ENCODE peak calls at places on chromosomes 7 and 10, in ten cellular contexts. R is RWPE1, Z is neural progenitor cell, S is transverse colon, L is PC-3, C is endothelial cell, X is right lobe of liver, Q is choroid plexus epithelial cell, Y is A549, A is HFFc6. V is an unnamed sample.

GRCh38 chr7:143380264-143380645 is 890 bp upstream of the ZYX start:
- DNase-seq in R (peak), Z (peak), S (peak), L (peak), C (peak), X (peak), Q (peak), Y (peak), A (peak), V (peak)

GRCh38 chr7:4799508-4800268 is 24.3 kb downstream of the AP5Z1 start:
- DNase-seq in R (peak), Z (no peak), S (no peak), L (no peak), C (no peak), X (no peak), Q (no peak), Y (no peak), A (no peak), V (no peak)

GRCh38 chr10:118259288-118259906 is 82.7 kb downstream of the FAM204A start:
- DNase-seq in R (peak), Z (peak), S (peak), L (peak), C (peak), X (no peak), Q (peak), Y (peak), A (no peak), V (no peak)

GRCh38 chr10:31467791-31468535 is 148.9 kb downstream of the ZEB1 start:
- DNase-seq in R (no peak), Z (peak), S (peak), L (peak), C (no peak), X (peak), Q (peak), Y (peak), A (no peak), V (no peak)

GRCh38 chr10:110527731-110528171 is 30.0 kb downstream of the DUSP5 start:
- DNase-seq in R (no peak), Z (no peak), S (no peak), L (no peak), C (no peak), X (no peak), Q (peak), Y (no peak), A (no peak), V (no peak)

GRCh38 chr7:112646787-112647186 is 143.4 kb downstream of the TMEM168 start:
- DNase-seq in R (no peak), Z (peak), S (no peak), L (no peak), C (no peak), X (no peak), Q (no peak), Y (no peak), A (no peak), V (no peak)

GRCh38 chr10:47244560-47245500 is 55.2 kb upstream of the GDF10 start:
- DNase-seq in R (no peak), Z (no peak), S (peak), L (no peak), C (no peak), X (no peak), Q (peak), Y (no peak), A (no peak), V (no peak)

GRCh38 chr7:75756340-75757297 is 15.4 kb downstream of the CCL26 start:
- DNase-seq in R (peak), Z (peak), S (no peak), L (peak), C (peak), X (no peak), Q (peak), Y (peak), A (no peak), V (no peak)

GRCh38 chr10:87750001-87750651 is 67.9 kb downstream of the ATAD1 start:
- DNase-seq in R (no peak), Z (peak), S (no peak), L (no peak), C (no peak), X (no peak), Q (peak), Y (no peak), A (peak), V (peak)

GRCh38 chr7:135770139-135770710 is 21.6 kb upstream of the FAM180A start:
- DNase-seq in R (no peak), Z (no peak), S (no peak), L (no peak), C (no peak), X (no peak), Q (peak), Y (no peak), A (no peak), V (no peak)

DNA sequence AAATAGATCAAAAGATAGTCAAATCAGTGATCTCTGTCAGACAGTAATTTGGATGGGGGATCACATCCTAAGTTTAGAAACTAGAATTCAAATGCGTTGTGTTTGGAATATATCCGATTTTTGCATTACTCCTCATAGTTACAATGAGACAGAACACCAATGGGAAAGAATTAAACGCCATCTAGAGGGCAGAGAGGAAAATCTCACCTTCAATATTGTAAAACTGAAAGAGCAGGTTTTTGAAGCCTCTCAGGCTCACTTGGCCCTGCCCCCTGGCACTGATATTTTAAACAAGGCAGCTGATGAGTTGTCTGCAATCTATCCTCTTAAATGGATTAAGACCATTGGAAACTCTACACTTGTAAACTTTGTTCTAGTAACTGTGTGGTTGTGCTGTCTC is 17.7 kb downstream of the FRG2B start:
- DNase-seq in R (peak), Z (no peak), S (no peak), L (peak), C (no peak), X (no peak), Q (peak), Y (peak), A (peak), V (no peak)
- TF ChIP-seq CTCF in R (peak), Z (peak), S (peak), L (peak), C (peak), X (peak), Q (peak), Y (peak), A (peak), V (peak)

GRCh38 chr10:102610499-102610898 is 33.8 kb upstream of the TRIM8 start:
- DNase-seq in R (no peak), Z (no peak), S (no peak), L (peak), C (no peak), X (no peak), Q (no peak), Y (no peak), A (no peak), V (no peak)

GRCh38 chr10:102611514-102612095 is 32.7 kb upstream of the TRIM8 start:
- DNase-seq in R (peak), Z (no peak), S (no peak), L (peak), C (no peak), X (peak), Q (no peak), Y (no peak), A (peak), V (no peak)

GRCh38 chr10:102605712-102606111 is 38.6 kb upstream of the TRIM8 start:
- DNase-seq in R (no peak), Z (no peak), S (no peak), L (peak), C (no peak), X (no peak), Q (no peak), Y (no peak), A (peak), V (no peak)

GRCh38 chr10:102604379-102604960 is 39.8 kb upstream of the TRIM8 start:
- DNase-seq in R (peak), Z (no peak), S (no peak), L (peak), C (no peak), X (no peak), Q (peak), Y (peak), A (peak), V (no peak)

DNA sequence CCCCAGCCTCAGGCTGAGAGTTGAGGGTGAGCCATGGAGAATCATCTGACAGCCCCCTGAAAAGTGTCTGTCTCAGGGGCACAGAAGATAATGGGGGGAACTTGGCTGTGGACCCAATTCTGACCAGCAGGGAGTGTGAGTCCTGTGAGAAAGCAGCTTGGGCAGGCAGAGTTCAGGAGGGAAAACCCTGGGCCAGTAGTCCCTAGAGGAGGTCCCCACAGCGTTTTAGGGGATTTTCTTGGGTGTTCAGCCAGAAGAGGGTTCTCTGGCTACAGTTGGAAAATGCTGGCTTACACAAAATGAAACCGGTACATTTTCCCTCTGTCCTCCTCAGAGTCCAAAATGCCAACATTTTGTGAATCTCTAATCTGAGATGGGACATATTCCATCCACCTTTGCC is 35.8 kb upstream of the TRIM8 start:
- DNase-seq in R (no peak), Z (no peak), S (no peak), L (no peak), C (no peak), X (no peak), Q (no peak), Y (no peak), A (no peak), V (no peak)
- TF ChIP-seq CTCF in R (no peak), Z (peak), S (no peak), L (no peak), C (no peak), X (no peak), Q (no peak), Y (no peak), A (peak), V (no peak)

GRCh38 chr7:2519119-2519930 is at the start of gene LFNG:
- DNase-seq in R (peak), Z (peak), S (peak), L (peak), C (peak), X (peak), Q (peak), Y (peak), A (peak), V (no peak)
- TF ChIP-seq CTCF in R (no peak), Z (no peak), S (no peak), L (no peak), C (no peak), X (no peak), Q (no peak), Y (no peak), A (no peak), V (no peak)

DNA sequence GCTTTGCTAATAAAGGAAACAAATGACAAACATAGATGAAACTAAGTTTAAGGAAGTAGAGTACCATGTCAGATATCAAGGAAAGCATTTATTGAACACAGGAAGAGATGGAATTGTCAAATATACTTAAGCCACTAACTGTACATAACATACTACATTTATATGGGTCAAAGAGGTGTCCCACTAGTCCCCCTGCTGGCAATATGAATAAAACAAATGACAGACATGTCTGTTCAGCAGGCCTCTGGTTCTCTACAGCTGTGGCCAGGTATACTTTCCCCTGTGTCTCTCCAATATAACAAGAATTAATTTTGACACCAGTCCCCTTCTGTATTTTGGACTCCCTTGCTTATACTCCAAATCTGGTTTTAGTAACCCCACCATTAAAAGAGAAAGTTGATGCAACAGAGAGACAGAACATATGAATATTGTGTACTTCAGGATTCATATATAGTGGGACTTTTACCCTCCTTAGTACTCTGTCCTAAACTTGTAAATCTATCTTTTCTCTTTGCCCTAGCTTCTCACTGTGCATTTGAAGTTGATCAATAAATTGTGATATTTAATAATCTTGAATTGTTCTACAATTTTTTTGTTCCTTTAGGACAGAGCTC is 42.9 kb downstream of the CD36 start:
- DNase-seq in R (peak), Z (no peak), S (no peak), L (peak), C (peak), X (no peak), Q (peak), Y (peak), A (peak), V (peak)
- TF ChIP-seq CTCF in R (peak), Z (peak), S (peak), L (peak), C (no peak), X (peak), Q (peak), Y (peak), A (peak), V (peak)

DNA sequence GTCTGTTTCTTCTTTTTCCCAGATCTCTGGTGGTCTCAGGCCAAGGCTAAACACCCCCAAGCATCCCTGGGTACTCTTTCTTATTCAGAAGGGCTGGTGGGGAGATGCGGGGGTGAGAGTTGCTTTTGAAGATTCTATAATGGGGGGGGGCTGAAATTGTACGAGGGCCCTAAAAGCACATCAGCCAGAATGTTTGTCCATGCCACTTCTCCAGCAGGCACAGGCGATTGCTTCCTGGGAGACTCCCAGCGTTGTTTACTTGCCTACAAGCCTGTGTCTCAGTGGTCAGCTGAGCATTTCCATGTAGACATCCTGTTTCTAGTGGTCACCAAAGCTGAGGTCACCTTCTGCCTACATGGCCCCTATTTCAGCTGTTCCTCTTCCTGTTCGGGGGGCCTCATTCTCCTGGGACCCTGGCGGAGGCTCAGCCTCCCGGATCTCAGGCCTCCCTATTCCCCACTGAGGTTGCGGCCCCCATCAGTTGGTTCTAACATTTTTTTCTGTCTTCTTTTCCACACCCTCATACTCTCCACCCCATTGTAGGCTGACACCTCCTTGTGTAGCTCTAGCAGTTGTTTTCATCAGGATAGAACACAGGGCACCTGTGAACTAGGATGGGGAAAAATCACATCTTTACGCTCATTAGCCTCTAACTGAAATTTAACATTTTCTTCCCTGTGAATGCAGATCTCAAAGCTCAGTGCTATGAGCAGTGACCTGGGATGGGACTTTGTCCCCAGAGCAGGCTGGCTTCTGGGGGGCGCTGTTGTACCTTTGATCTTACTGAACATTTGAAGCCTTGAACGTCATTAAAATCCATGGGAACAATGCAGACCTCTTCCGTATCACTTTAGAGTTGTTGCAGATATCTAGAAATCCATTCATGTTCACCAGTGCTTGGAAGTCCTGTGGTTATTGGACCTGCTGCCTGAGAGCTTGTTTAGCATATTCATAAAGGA is 286.5 kb downstream of the GLRX3 start:
- DNase-seq in R (no peak), Z (no peak), S (no peak), L (no peak), C (no peak), X (no peak), Q (no peak), Y (no peak), A (no peak), V (no peak)
- TF ChIP-seq CTCF in R (no peak), Z (peak), S (no peak), L (no peak), C (no peak), X (no peak), Q (no peak), Y (no peak), A (no peak), V (no peak)

GRCh38 chr10:127802532-127803055 is 65.6 kb downstream of the FOXI2 start:
- DNase-seq in R (no peak), Z (peak), S (no peak), L (peak), C (no peak), X (no peak), Q (no peak), Y (no peak), A (no peak), V (no peak)

GRCh38 chr10:127801302-127801701 is 64.3 kb downstream of the FOXI2 start:
- DNase-seq in R (no peak), Z (no peak), S (no peak), L (no peak), C (no peak), X (no peak), Q (no peak), Y (no peak), A (no peak), V (no peak)

GRCh38 chr10:127797339-127797738 is 60.4 kb downstream of the FOXI2 start:
- DNase-seq in R (no peak), Z (no peak), S (no peak), L (no peak), C (no peak), X (no peak), Q (peak), Y (no peak), A (no peak), V (no peak)

DNA sequence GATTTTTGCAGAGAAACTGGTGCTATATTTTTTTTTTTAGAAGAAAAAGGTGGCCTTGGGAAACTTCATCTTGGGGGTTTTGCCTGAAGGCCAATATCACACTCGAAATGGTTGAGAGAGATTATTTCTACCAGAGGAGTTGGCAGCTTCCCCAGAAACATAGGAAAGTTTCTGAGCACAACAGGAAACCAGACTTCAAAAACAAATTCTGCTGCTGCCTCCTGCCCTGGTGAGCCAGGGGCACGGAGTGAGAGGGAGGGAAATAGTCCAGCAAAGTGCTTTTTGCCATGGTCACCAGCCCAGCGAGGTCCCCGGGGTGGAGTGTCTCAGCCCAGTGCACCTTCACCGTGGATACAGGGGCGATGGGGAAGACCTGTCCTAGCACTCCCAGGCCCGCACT is 61.1 kb downstream of the FOXI2 start:
- DNase-seq in R (no peak), Z (no peak), S (no peak), L (no peak), C (no peak), X (no peak), Q (peak), Y (no peak), A (no peak), V (no peak)
- TF ChIP-seq CTCF in R (no peak), Z (no peak), S (no peak), L (no peak), C (no peak), X (no peak), Q (no peak), Y (no peak), A (no peak), V (no peak)

DNA sequence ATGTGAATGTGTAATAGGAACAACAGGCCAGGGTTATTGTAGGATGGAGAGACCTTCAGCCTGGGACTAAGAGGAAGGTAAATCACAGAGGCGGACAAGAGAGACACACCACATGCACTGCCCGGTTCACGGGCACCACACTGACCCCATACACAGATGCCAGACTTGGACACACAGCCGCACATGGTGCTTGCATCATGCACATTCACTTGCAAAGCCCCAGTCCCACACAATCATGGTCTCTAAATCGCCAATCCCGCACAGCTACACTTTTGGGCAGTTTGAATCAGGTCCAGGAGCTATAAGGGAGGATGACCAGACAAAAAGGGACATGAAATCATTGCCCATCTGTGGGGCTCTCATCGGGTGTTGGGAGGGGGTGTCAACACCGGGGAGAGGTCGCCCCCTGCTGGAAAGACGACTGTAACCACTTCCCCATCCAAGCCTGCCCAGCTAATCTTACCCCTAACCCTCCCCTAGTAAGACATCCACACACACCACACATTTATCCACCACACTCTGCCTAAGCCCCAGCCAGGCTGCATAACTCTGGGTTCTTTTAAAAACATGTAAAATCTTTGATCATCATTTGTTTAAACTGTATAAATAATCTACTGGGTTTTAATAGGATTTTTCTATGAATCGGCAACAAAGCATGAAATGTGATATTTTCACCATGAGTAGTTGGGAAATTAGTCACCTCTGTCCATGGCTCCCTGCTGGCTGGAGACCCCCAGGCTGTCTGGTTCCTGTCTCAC is 40.5 kb upstream of the SLF2 start:
- DNase-seq in R (peak), Z (peak), S (peak), L (peak), C (peak), X (no peak), Q (peak), Y (peak), A (peak), V (no peak)
- TF ChIP-seq CTCF in R (no peak), Z (peak), S (peak), L (peak), C (peak), X (peak), Q (peak), Y (peak), A (peak), V (peak)

DNA sequence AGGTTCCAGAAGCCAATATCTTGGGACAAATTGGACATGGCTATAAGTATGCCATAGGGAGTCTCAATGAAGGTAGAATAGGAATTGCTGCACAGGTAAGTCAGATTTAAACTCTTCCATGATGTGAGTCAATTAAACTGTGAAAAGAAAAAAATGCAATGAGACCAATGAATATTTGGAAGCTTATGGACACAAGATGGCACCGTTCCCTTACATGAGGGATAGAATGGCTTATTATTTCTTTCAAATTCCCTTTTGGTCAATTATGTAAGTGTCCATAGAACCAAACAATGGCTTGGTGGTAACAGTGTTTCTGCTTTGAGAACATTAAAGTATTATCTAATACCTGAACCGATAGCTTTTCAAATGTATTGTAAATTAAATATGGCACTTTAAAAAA is 35.6 kb downstream of the ACADSB start:
- DNase-seq in R (peak), Z (no peak), S (no peak), L (peak), C (no peak), X (no peak), Q (peak), Y (peak), A (no peak), V (no peak)
- TF ChIP-seq CTCF in R (peak), Z (peak), S (no peak), L (peak), C (no peak), X (peak), Q (peak), Y (peak), A (peak), V (no peak)